ENCODE peak calls at places on chromosome 20, in four cellular contexts. L is HepG2, G is upper lobe of left lung, Q is GM12878. W is an unnamed sample.

GRCh38 chr20:64052987-64053840 is 3.8 kb upstream of the SOX18 start:
- ATAC-seq in L (peak; percentile 3), G (no peak), Q (no peak), W (no peak)

GRCh38 chr20:35568645-35569044 is 26.8 kb downstream of the ERGIC3 start:
- ATAC-seq in L (peak; percentile 95), G (no peak), Q (peak; percentile 63), W (no peak)

GRCh38 chr20:36971103-36971502 is 19.6 kb upstream of the SAMHD1 start:
- ATAC-seq in L (no peak), G (no peak), Q (no peak), W (no peak)

GRCh38 chr20:64210661-64211369 is 44.7 kb upstream of the PCMTD2 start:
- ATAC-seq in L (peak; percentile 3), G (no peak), Q (no peak), W (no peak)

GRCh38 chr20:50655325-50655880 is 35.9 kb downstream of the RIPOR3 start:
- ATAC-seq in L (peak; percentile 15), G (peak; percentile 67), Q (no peak), W (peak; percentile 89)

GRCh38 chr20:62352402-62353288 is 14.5 kb downstream of the LAMA5 start:
- ATAC-seq in L (no peak), G (no peak), Q (no peak), W (peak; percentile 74)

GRCh38 chr20:45359406-45360148 is 3.4 kb upstream of the SYS1 start:
- ATAC-seq in L (peak; percentile 13), G (no peak), Q (no peak), W (no peak)

GRCh38 chr20:4150095-4150492 is 134.7 kb upstream of the RNF24 start:
- ATAC-seq in L (no peak), G (no peak), Q (no peak), W (no peak)

GRCh38 chr20:3297096-3297411 is 58.1 kb upstream of the SLC4A11 start:
- ATAC-seq in L (no peak), G (no peak), Q (no peak), W (no peak)

GRCh38 chr20:2280083-2280482 is 15.7 kb upstream of the TGM3 start:
- ATAC-seq in L (no peak), G (no peak), Q (no peak), W (no peak)

GRCh38 chr20:6768228-6769185 is 1.0 kb downstream of the BMP2 start:
- ATAC-seq in L (no peak), G (no peak), Q (peak; percentile 11), W (peak; percentile 16)

GRCh38 chr20:36726168-36726567 is 19.7 kb downstream of the NDRG3 start:
- ATAC-seq in L (no peak), G (no peak), Q (no peak), W (no peak)

GRCh38 chr20:50645253-50646068 is 45.9 kb downstream of the RIPOR3 start:
- ATAC-seq in L (peak; percentile 94), G (peak; percentile 95), Q (no peak), W (peak; percentile 91)

GRCh38 chr20:58864346-58864745 is 11.8 kb downstream of the GNAS start:
- ATAC-seq in L (peak; percentile 62), G (no peak), Q (peak; percentile 76), W (no peak)

GRCh38 chr20:57407541-57407956 is 16.4 kb downstream of the RBM38 start:
- ATAC-seq in L (no peak), G (no peak), Q (no peak), W (no peak)

GRCh38 chr20:50916257-50916656 is 15.0 kb downstream of the ADNP start:
- ATAC-seq in L (no peak), G (no peak), Q (no peak), W (peak; percentile 55)

GRCh38 chr20:39164642-39165041 is 202.5 kb downstream of the DHX35 start:
- ATAC-seq in L (no peak), G (no peak), Q (no peak), W (no peak)

GRCh38 chr20:58216334-58216733 is 12.1 kb downstream of the ANKRD60 start:
- ATAC-seq in L (no peak), G (peak; percentile 79), Q (no peak), W (no peak)

GRCh38 chr20:63973160-63973479 is 3.4 kb upstream of the ZNF512B start:
- ATAC-seq in L (no peak), G (no peak), Q (no peak), W (no peak)

GRCh38 chr20:38117635-38118034 is 47.4 kb downstream of the TGM2 start:
- ATAC-seq in L (no peak), G (no peak), Q (no peak), W (no peak)
- TF ChIP-seq POLR2AphosphoS5 in L (no peak), G (no peak), Q (no peak), W (no peak)

GRCh38 chr20:19785173-19785799 is 27.2 kb downstream of the RIN2 start:
- ATAC-seq in L (no peak), G (no peak), Q (no peak), W (peak; percentile 46)
- TF ChIP-seq EP300 in L (no peak), G (no peak), Q (no peak), W (no peak)

GRCh38 chr20:52761867-52762266 is 210.3 kb upstream of the TSHZ2 start:
- ATAC-seq in L (no peak), G (no peak), Q (no peak), W (no peak)

GRCh38 chr20:52763321-52763853 is 208.8 kb upstream of the TSHZ2 start:
- ATAC-seq in L (no peak), G (no peak), Q (no peak), W (no peak)

DNA sequence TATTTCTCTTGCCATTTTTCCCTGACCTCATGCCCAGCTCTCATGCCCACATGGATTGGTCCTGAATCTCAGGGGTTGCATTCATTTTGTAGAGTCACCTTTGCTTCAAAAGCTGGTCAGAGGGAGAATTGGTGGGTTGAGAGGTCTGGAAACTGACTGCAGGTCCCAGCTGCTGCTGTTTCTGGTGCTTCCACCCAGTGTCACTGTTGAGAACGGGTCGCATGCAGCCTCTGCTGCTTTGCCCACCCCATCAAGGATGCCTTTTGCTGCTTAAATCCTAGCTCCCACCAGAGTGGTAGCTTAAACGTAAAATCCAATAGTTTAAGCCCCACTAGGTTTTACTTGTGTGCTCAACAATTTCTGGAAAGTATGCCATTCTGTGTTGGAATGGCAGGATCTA is 211.4 kb upstream of the TSHZ2 start:
- ATAC-seq in L (no peak), G (no peak), Q (no peak), W (no peak)
- H3K4me3 ChIP-seq in L (no peak overlapping the region), G (no peak overlapping the region), Q (no peak overlapping the region), W (no peak overlapping the region)

GRCh38 chr20:380763-381580 is 412 bp downstream of the TRIB3 start:
- ATAC-seq in L (peak; percentile 81), G (peak; percentile 56), Q (peak; percentile 74), W (peak; percentile 56)
- TF ChIP-seq POLR2AphosphoS5 in L (peak; percentile 72), G (peak; percentile 37), Q (peak; percentile 34), W (no peak)